ENCODE peak calls at places on chromosomes 3 and 15, in four cellular contexts. A is WTC11, C is HepG2, Q is K562. U is an unnamed sample.

GRCh38 chr3:132034486-132035464 is at the start of gene CPNE4:
- DNase-seq in A (peak), C (peak), Q (peak), U (no peak)

GRCh38 chr3:61186030-61186429 is 65.2 kb downstream of the FHIT start:
- DNase-seq in A (no peak), C (no peak), Q (no peak), U (no peak)

GRCh38 chr15:42141795-42142667 is 14.4 kb downstream of the PLA2G4F start:
- DNase-seq in A (peak), C (no peak), Q (no peak), U (no peak)

GRCh38 chr3:192130534-192131132 is 596.7 kb downstream of the FGF12 start:
- DNase-seq in A (peak), C (peak), Q (peak), U (peak)

GRCh38 chr15:85805392-85805791 is 10.7 kb upstream of the KLHL25 start:
- DNase-seq in A (no peak), C (no peak), Q (no peak), U (no peak)

GRCh38 chr3:102200560-102200959 is 234.3 kb upstream of the ZPLD1 start:
- DNase-seq in A (no peak), C (no peak), Q (no peak), U (no peak)

GRCh38 chr3:123397050-123397590 is 51.8 kb downstream of the ADCY5 start:
- DNase-seq in A (no peak), C (no peak), Q (no peak), U (no peak)

GRCh38 chr3:72001758-72002157 is 216.8 kb upstream of the PROK2 start:
- DNase-seq in A (no peak), C (no peak), Q (no peak), U (no peak)

GRCh38 chr15:36458406-36458805 is 121.0 kb upstream of the CDIN1 start:
- DNase-seq in A (no peak), C (no peak), Q (no peak), U (no peak)

GRCh38 chr3:193992062-193992461 is 143.9 kb upstream of the HES1 start:
- DNase-seq in A (no peak), C (no peak), Q (no peak), U (no peak)

GRCh38 chr3:158104346-158105020 is 1.7 kb downstream of the SHOX2 start:
- DNase-seq in A (no peak), C (no peak), Q (no peak), U (no peak)

GRCh38 chr15:25180606-25181289 is 226.0 kb downstream of the SNRPN start:
- DNase-seq in A (peak), C (no peak), Q (no peak), U (no peak)

GRCh38 chr3:157117875-157118654 is 41.9 kb downstream of the CCNL1 start:
- DNase-seq in A (no peak), C (no peak), Q (no peak), U (no peak)

GRCh38 chr3:46221368-46221767 is 13.3 kb upstream of the CCR1 start:
- DNase-seq in A (no peak), C (no peak), Q (no peak), U (no peak)

GRCh38 chr15:66024998-66025397 is 155.7 kb downstream of the RAB11A start:
- DNase-seq in A (no peak), C (no peak), Q (no peak), U (no peak)

GRCh38 chr3:194250104-194251002 is 100.8 kb downstream of the CPN2 start:
- DNase-seq in A (no peak), C (no peak), Q (no peak), U (no peak)

GRCh38 chr3:161551697-161552096 is 55.1 kb downstream of the OTOL1 start:
- DNase-seq in A (no peak), C (no peak), Q (no peak), U (no peak)

GRCh38 chr3:156513619-156514018 is 41.3 kb downstream of the SSR3 start:
- DNase-seq in A (no peak), C (peak), Q (no peak), U (no peak)

GRCh38 chr3:125257563-125257962 is 45.0 kb upstream of the SLC12A8 start:
- DNase-seq in A (no peak), C (no peak), Q (no peak), U (no peak)

GRCh38 chr15:34776706-34777105 is 18.6 kb downstream of the ACTC1 start:
- DNase-seq in A (no peak), C (no peak), Q (no peak), U (no peak)

GRCh38 chr3:15796771-15797599 is 794 bp downstream of the ANKRD28 start:
- DNase-seq in A (no peak), C (peak), Q (peak), U (no peak)

GRCh38 chr15:57227899-57228298 is 148.4 kb upstream of the CGNL1 start:
- DNase-seq in A (no peak), C (no peak), Q (no peak), U (no peak)

GRCh38 chr3:52056521-52056967 is at the start of gene DUSP7:
- DNase-seq in A (peak), C (no peak), Q (peak), U (no peak)

GRCh38 chr3:13884851-13885703 is 5.2 kb upstream of the WNT7A start:
- DNase-seq in A (peak), C (peak), Q (peak), U (no peak)

GRCh38 chr15:66169023-66169422 is 84.5 kb downstream of the MEGF11 start:
- DNase-seq in A (no peak), C (no peak), Q (no peak), U (no peak)

GRCh38 chr3:150261958-150262357 is 146.1 kb upstream of the TSC22D2 start:
- DNase-seq in A (no peak), C (no peak), Q (no peak), U (no peak)

GRCh38 chr3:126835472-126836219 is 131.6 kb downstream of the CHCHD6 start:
- DNase-seq in A (no peak), C (no peak), Q (peak), U (no peak)

GRCh38 chr3:183818041-183818620 is 7.2 kb downstream of the MAP6D1 start:
- DNase-seq in A (no peak), C (no peak), Q (no peak), U (no peak)

GRCh38 chr3:195863121-195864061 is 45.0 kb downstream of the TNK2 start:
- DNase-seq in A (peak), C (peak), Q (peak), U (no peak)
- TF ChIP-seq CBFB in A (no peak), C (no peak), Q (no peak), U (no peak)

GRCh38 chr15:72154316-72154715 is 36.1 kb downstream of the SENP8 start:
- DNase-seq in A (no peak), C (no peak), Q (no peak), U (no peak)

GRCh38 chr15:72156928-72157327 is 38.7 kb downstream of the SENP8 start:
- DNase-seq in A (no peak), C (no peak), Q (no peak), U (no peak)

GRCh38 chr15:72155635-72156616 is 37.7 kb downstream of the SENP8 start:
- DNase-seq in A (peak), C (peak), Q (peak), U (peak)

GRCh38 chr15:72153269-72153668 is 35.1 kb downstream of the SENP8 start:
- DNase-seq in A (no peak), C (no peak), Q (no peak), U (no peak)

DNA sequence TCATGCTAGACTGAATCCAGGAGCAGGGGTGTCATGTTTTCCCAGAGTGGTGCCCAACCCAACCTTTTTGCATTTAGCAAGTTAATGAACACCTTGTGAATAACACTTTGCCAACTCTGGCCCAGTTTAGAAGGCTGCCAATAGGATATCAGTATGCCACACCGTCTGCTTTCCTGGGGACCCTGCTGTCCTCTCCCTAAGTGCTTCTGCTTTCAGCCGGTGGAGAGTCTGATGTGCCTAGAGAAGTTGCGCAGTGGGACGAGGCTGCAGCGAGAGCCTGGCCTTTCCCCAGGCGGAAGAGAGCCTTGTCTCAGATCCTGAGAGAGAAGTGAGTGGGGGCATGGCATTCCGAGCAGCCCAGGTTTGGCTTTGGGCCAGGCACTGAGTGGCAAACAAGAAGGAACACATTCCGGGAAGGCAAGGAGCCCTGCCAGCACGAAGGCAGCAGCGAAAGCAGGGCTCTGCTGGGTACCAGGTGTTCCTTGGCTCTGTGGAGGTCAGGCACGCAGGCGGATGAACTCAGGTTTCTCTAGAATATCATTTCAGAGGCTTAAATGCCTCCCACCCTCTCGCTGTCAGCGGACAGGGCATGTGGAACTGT is 36.9 kb downstream of the SENP8 start:
- DNase-seq in A (no peak), C (no peak), Q (no peak), U (no peak)
- TF ChIP-seq CBFB in A (no peak), C (no peak), Q (no peak), U (no peak)

GRCh38 chr3:188280627-188281026 is 126.7 kb downstream of the LPP start:
- DNase-seq in A (no peak), C (no peak), Q (no peak), U (no peak)
- TF ChIP-seq CBFB in A (no peak), C (no peak), Q (no peak), U (no peak)

DNA sequence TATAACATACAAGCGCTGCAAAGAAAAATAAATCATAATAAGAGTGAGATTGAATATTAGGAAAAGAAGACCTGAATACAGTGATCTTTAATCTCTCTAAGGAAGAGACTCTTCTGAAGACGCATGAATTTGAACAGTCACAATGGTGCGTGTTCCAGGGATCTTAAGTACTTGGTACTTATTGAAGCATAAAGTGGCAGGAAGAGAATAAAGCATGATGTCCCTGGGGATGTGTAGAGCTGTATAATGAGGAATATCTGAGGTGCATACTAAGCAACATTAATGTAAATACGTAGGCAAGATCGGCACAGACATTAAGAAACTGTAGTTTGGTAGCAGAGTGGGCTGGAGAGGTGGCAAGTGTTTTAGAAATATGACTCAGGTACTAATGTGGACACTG is 246.2 kb upstream of the MCTP2 start:
- DNase-seq in A (no peak), C (no peak), Q (no peak), U (no peak)
- TF ChIP-seq CBFB in A (no peak), C (no peak), Q (no peak), U (no peak)

GRCh38 chr3:43794776-43795175 is 104.0 kb downstream of the ABHD5 start:
- DNase-seq in A (no peak), C (no peak), Q (no peak), U (no peak)
- TF ChIP-seq CBFB in A (no peak), C (no peak), Q (no peak), U (no peak)

GRCh38 chr3:111592143-111592542 is 3.0 kb downstream of the ZBED2 start:
- DNase-seq in A (no peak), C (no peak), Q (no peak), U (no peak)
- TF ChIP-seq CBFB in A (no peak), C (no peak), Q (no peak), U (no peak)

DNA sequence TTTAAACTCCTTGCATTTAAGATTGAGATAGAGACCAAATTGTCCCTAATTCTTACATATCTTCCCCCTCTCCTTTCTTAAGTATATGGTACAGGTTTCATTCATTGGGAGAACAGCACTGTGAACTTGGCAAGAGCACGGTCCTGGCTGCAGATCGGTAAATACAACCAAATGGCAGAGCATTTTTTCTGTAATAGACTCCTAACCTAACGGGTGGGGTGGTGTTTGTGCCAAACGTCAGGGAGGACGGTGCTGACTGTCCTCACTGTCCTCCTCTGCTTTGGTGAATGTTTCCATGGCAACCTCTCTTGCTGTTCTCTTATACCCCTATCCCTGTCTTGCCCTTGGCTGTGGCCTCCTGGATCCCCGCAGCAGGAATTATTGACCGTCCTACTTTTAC is 275.2 kb upstream of the C2CD4B start:
- DNase-seq in A (no peak), C (no peak), Q (no peak), U (no peak)
- TF ChIP-seq CBFB in A (no peak), C (no peak), Q (no peak), U (no peak)

DNA sequence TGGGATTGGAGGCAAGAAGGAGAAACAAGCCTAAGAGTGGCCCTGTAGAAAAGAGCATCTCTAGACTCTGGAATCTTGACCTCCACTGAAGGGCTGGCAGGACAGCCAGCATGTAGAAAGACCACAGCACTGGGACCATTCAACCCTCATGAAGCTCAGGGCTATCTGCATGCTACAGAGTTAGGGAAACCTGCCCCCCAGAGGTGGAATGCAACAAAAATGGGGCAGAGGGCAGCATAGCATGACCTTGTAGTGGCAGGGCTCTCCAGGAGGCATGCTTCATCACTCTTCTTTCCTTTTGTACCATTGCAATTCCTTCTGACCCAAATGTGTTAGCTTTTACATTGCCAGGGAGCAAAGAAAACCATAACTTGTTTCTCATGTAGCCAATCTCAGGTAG is 445.4 kb downstream of the EPHB1 start:
- DNase-seq in A (peak), C (no peak), Q (peak), U (no peak)
- TF ChIP-seq CBFB in A (no peak), C (no peak), Q (no peak), U (no peak)

DNA sequence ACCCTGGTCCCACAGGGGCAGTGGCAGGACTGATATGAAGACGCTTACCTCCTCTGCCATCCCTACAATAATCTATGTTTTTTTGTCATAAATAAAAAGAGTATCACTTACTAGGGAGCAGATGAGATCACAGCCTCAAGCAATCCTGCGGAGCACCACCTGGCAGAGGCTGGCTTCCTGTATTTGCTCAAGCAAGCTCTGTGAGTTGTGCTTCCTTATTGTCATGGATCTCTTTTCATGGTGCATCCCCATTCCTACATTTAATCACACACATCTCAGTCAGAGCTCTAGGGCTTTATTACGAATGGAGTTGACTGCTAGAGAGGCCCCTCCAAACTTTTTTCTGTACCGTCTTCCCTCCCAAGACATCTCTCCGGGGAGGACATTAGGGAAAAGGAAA is 186.0 kb downstream of the UBE2E2 start:
- DNase-seq in A (peak), C (no peak), Q (no peak), U (no peak)
- TF ChIP-seq CBFB in A (no peak), C (no peak), Q (no peak), U (no peak)

U was measured in GM12878.